ENCODE peak calls at places on chromosomes 12 and 14, in four cellular contexts. F is thoracic aorta, W is A549, J is left ventricle myocardium inferior. V is an unnamed sample. For H3K4me1, the result is how much of the 10 kb centered on the place peaks cover.

GRCh38 chr14:77872971-77873370 is 73.1 kb downstream of the ADCK1 start:
- DNase-seq in F (no peak), W (no peak), J (no peak), V (no peak)

GRCh38 chr14:68666899-68667298 is 126.0 kb downstream of the ZFP36L1 start:
- DNase-seq in F (no peak), W (no peak), J (no peak), V (no peak)

GRCh38 chr12:67811437-67812361 is 163.2 kb downstream of the DYRK2 start:
- DNase-seq in F (no peak), W (no peak), J (no peak), V (no peak)

GRCh38 chr14:100408350-100409015 is 85.3 kb downstream of the SLC25A47 start:
- DNase-seq in F (no peak), W (peak), J (no peak), V (peak)

GRCh38 chr14:31659278-31659677 is 98.1 kb downstream of the NUBPL start:
- DNase-seq in F (no peak), W (no peak), J (no peak), V (no peak)

GRCh38 chr14:50666772-50667490 is 1.2 kb downstream of the SAV1 start:
- DNase-seq in F (no peak), W (no peak), J (no peak), V (peak)

GRCh38 chr12:120529641-120530314 is 820 bp upstream of the COQ5 start:
- DNase-seq in F (no peak), W (peak), J (no peak), V (no peak)

GRCh38 chr12:55842681-55843429 is at the start of gene MMP19:
- DNase-seq in F (no peak), W (no peak), J (no peak), V (no peak)

GRCh38 chr12:101299346-101299745 is 19.4 kb downstream of the UTP20 start:
- DNase-seq in F (no peak), W (no peak), J (no peak), V (no peak)

GRCh38 chr14:78519863-78520262 is 349.7 kb downstream of the NRXN3 start:
- DNase-seq in F (no peak), W (no peak), J (no peak), V (no peak)

DNA sequence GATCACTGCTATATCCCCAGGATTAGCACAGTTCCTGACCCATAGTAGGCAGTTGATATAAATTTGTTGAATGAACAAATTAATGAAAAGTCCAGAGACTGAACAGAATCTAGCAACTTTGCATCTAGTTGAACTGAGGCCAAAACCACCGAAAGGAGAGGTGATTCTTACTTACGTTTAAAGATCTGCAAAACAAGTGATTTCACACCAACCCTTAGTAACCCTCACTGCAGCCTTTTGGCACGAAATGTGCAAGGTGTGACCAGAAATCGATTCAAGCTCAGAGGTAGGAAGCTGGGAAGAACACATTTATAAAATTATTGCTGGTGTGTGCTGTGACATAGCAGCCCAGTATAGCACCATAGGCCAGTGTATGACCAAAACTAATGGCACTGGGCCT is 70.8 kb downstream of the SUDS3 start:
- DNase-seq in F (no peak), W (no peak), J (no peak), V (no peak)
- H3K4me3 ChIP-seq in F (no peak), W (no peak), J (no peak), V (no peak)

DNA sequence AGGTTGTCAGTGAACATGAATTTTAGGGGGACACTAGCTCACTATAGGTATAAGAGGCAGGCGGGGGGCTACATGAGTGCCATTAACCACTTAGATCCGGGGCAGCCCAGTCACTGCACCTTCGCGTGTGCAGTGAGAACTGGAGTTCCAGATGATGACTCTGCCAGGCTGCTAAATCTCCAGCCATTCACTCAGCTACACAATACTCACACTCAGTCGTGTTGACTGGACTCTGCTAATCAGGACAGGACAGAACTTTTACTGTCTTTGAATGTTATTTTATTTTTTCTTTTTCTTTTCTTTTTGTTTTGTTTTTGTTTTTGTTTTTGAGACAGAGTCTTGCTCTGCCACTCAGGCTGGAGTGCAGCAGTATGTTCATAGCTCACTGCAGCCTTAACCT is 465.6 kb downstream of the AACS start:
- DNase-seq in F (no peak), W (no peak), J (no peak), V (no peak)
- H3K27ac ChIP-seq in F (no peak), W (no peak), J (no peak), V (no peak)

GRCh38 chr12:99056186-99056585 is 411.1 kb downstream of the APAF1 start:
- DNase-seq in F (no peak), W (no peak), J (no peak), V (no peak)

GRCh38 chr12:99057670-99058069 is 412.6 kb downstream of the APAF1 start:
- DNase-seq in F (no peak), W (no peak), J (no peak), V (no peak)

GRCh38 chr12:99063182-99063581 is 418.1 kb downstream of the APAF1 start:
- DNase-seq in F (no peak), W (no peak), J (no peak), V (no peak)

GRCh38 chr12:99055294-99055693 is 410.2 kb downstream of the APAF1 start:
- DNase-seq in F (no peak), W (no peak), J (no peak), V (no peak)

GRCh38 chr12:99059824-99060526 is 414.9 kb downstream of the APAF1 start:
- DNase-seq in F (no peak), W (no peak), J (no peak), V (no peak)
- H3K4me1 ChIP-seq in F (under half), W (under half), J (under half), V (under half)

DNA sequence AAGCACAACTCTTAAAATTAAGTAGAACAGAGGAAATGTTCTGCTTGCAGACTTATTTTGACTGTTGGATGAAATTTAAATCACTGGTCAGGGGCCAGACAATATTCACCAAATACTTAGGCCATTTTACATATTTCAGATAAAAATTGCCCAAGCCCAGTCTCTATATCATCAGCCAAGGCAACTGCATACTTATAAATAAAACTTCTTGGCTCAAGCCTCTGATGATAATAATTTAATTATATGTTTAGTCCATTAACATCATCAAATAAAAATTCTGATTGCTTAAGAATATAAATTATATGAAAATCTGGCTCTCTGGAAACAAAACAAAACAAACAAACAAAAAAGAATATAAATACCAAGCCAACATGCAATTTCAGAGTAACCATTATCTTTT is 165.3 kb downstream of the BTG1 start:
- DNase-seq in F (no peak), W (no peak), J (no peak), V (no peak)
- H3K4me3 ChIP-seq in F (no peak), W (no peak), J (no peak), V (no peak)

GRCh38 chr12:1574863-1575254 is 19.5 kb downstream of the FBXL14 start:
- DNase-seq in F (no peak), W (no peak), J (no peak), V (no peak)

GRCh38 chr12:1575799-1576401 is 18.5 kb downstream of the FBXL14 start:
- DNase-seq in F (no peak), W (no peak), J (no peak), V (no peak)

GRCh38 chr12:1576410-1577240 is 17.8 kb downstream of the FBXL14 start:
- DNase-seq in F (no peak), W (no peak), J (no peak), V (no peak)

GRCh38 chr12:1573960-1574862 is 20.2 kb downstream of the FBXL14 start:
- DNase-seq in F (no peak), W (no peak), J (no peak), V (no peak)

GRCh38 chr12:1575287-1575798 is 19.0 kb downstream of the FBXL14 start:
- DNase-seq in F (no peak), W (no peak), J (no peak), V (no peak)
- H3K27ac ChIP-seq in F (no peak), W (no peak), J (peak), V (no peak)

GRCh38 chr14:61528591-61529021 is 166.7 kb upstream of the HIF1A start:
- DNase-seq in F (no peak), W (no peak), J (no peak), V (no peak)

GRCh38 chr14:61531741-61532505 is 163.4 kb upstream of the HIF1A start:
- DNase-seq in F (no peak), W (no peak), J (no peak), V (no peak)

GRCh38 chr14:61532818-61533217 is 162.5 kb upstream of the HIF1A start:
- DNase-seq in F (no peak), W (no peak), J (no peak), V (no peak)

GRCh38 chr14:61530296-61530695 is 165.0 kb upstream of the HIF1A start:
- DNase-seq in F (no peak), W (no peak), J (no peak), V (no peak)

GRCh38 chr14:61530896-61531295 is 164.4 kb upstream of the HIF1A start:
- DNase-seq in F (no peak), W (no peak), J (no peak), V (no peak)
- H3K4me1 ChIP-seq in F (under half), W (half or more), J (half or more), V (half or more)

DNA sequence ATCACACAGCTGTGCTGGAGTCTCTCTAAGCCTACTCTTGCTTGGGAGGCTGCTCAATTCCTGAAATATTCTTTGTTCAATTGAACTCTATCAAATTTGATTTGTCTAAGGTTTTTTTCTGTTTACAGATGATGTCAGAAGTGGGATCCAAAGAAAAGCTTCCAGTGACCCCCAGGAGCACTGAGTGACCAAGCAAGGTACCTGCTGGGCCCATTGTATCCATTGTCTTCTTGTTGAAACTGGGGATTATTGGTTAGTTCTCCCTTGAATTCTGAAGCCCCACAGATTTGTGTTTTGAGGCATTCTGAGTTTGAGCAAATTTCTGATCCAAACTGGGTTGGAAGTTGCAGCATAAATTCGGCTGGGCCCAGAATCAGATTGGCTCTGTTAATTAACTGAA is 64.6 kb downstream of the MYF5 start:
- DNase-seq in F (no peak), W (no peak), J (no peak), V (no peak)
- H3K4me3 ChIP-seq in F (no peak), W (no peak), J (no peak), V (no peak)

DNA sequence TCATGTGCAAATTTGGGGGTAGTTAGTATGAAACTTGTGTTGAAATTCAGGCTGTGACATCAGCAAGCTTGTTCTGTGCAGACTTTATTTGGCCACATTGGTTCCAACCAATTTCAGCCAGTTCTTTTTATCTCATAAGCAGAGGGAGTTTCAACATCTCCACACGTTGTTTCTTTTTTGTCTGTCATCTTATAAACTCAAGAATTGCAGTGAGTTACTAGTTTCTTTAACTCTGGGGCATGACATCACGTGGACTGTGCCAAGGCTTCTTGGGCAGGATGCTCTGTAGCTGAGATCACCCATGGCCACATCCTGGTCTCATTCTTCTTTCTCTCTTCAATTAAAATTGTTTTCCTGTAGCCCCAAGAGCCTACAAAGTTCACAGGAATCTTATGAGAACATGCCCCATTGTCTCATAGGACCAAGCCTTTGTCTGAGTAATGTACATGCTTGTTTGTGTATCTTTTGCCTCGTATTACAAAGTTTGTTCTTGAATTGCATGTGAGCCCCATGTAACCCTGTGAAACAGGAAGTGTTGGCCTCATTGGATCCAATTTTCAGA is 982.0 kb upstream of the TMEM132C start:
- DNase-seq in F (no peak), W (no peak), J (no peak), V (no peak)
- H3K27ac ChIP-seq in F (peak), W (no peak), J (no peak), V (no peak)

V was measured in left lung.